ENCODE peak calls at places on chromosomes 4 and X, in six cellular contexts. S, N, C, M, T and L are unnamed samples. For H3K9me3, the result is how much of the 10 kb centered on the place peaks cover.

GRCh38 chr4:152352645-152353116 is 183.2 kb downstream of the FBXW7 start:
- DNase-seq in T (peak), C (peak), S (peak), M (peak), N (peak), L (peak)

GRCh38 chr4:150713251-150713650 is 131.3 kb downstream of the MAB21L2 start:
- DNase-seq in S (no peak), M (no peak), N (no peak), T (no peak), C (no peak), L (no peak)

GRCh38 chr4:99845708-99846469 is 29.3 kb downstream of the DAPP1 start:
- DNase-seq in S (no peak), T (no peak), C (no peak), N (no peak), M (no peak), L (no peak)

GRCh38 chr4:79651516-79651915 is 243.5 kb upstream of the GK2 start:
- DNase-seq in C (no peak), N (no peak), T (peak), S (no peak), M (peak), L (no peak)

GRCh38 chr4:8831221-8832129 is 40.2 kb downstream of the HMX1 start:
- DNase-seq in N (peak), S (no peak), T (no peak), C (peak), M (no peak), L (peak)

GRCh38 chr4:100933628-100934027 is 413.7 kb downstream of the PPP3CA start:
- DNase-seq in C (no peak), S (no peak), M (peak), T (peak), N (no peak), L (no peak)

GRCh38 chr4:146428298-146428697 is 93.4 kb downstream of the SLC10A7 start:
- DNase-seq in N (no peak), T (no peak), M (no peak), S (no peak), C (no peak), L (no peak)

GRCh38 chrX:139930923-139931645 is 1.8 kb downstream of the ATP11C start:
- DNase-seq in C (peak), N (peak), T (peak), M (peak), S (peak), L (no peak)

GRCh38 chr4:136737066-136737465 is 795.2 kb downstream of the PCDH18 start:
- DNase-seq in T (peak), N (no peak), C (no peak), S (no peak), M (no peak), L (no peak)

GRCh38 chrX:139194571-139195280 is 335.8 kb upstream of the F9 start:
- DNase-seq in M (no peak), N (no peak), T (no peak), C (peak), S (peak), L (no peak)

GRCh38 chr4:137608085-137608484 is 75.8 kb upstream of the PCDH18 start:
- DNase-seq in N (peak), C (no peak), M (no peak), S (no peak), T (peak), L (no peak)

GRCh38 chrX:63330681-63331080 is 20.5 kb downstream of the SPIN4 start:
- DNase-seq in S (peak), M (peak), C (no peak), N (no peak), T (no peak), L (no peak)

GRCh38 chrX:118156953-118157608 is 40.5 kb upstream of the KLHL13 start:
- DNase-seq in N (no peak), T (no peak), C (no peak), S (no peak), M (no peak), L (no peak)

GRCh38 chr4:70714061-70714468 is 7.7 kb upstream of the RUFY3 start:
- DNase-seq in S (no peak), N (no peak), T (no peak), C (no peak), M (peak), L (no peak)

GRCh38 chr4:118754890-118755289 is 69.7 kb downstream of the METTL14 start:
- DNase-seq in S (no peak), M (peak), T (no peak), C (no peak), N (no peak), L (no peak)

DNA sequence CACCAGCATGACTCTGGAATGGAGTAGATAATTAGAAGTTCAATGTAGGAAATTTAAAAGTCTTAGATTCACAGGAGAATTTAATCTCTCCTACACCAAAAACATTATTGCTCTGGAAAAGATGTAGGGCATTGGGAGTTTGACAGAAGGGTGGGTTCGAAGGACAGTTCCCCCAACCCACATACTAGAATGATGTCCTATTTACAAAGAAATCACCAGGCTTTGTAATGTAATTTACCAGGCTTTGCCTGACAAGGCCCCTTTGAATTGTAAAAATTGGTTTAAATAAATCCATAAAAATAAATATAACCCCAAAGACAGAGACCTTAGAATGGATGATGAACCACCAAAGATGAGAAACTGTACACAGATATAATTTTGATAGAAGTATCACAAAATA is 399.2 kb upstream of the GRID2 start:
- DNase-seq in T (no peak), N (no peak), C (no peak), S (no peak), M (no peak), L (no peak)
- H3K4me3 ChIP-seq in T (no peak), N (no peak), C (no peak), S (no peak), M (no peak), L (no peak)

DNA sequence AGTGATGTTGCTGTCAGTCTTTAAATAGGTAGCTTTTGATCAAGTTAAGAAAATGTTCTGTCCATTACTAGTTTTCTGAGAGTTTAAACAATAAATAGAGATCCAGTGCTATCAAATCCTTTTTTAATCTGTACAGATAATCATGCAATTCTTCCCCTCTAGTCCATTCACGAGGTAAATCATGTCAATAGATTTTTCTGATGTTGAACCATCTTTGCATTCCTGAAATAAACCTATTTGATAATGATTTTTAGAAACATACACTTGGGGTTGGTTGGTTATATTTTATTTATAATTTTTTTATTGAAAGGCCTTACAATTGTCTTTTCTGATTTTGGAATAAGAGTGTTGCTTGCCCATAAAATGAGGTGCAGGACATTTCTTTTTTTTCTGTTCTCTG is 95.0 kb downstream of the FAM53A start:
- DNase-seq in C (no peak), N (no peak), S (no peak), T (no peak), M (no peak), L (no peak)
- H3K9me3 ChIP-seq in C (under half), N (under half), S (under half), T (under half), M (under half), L (under half)

DNA sequence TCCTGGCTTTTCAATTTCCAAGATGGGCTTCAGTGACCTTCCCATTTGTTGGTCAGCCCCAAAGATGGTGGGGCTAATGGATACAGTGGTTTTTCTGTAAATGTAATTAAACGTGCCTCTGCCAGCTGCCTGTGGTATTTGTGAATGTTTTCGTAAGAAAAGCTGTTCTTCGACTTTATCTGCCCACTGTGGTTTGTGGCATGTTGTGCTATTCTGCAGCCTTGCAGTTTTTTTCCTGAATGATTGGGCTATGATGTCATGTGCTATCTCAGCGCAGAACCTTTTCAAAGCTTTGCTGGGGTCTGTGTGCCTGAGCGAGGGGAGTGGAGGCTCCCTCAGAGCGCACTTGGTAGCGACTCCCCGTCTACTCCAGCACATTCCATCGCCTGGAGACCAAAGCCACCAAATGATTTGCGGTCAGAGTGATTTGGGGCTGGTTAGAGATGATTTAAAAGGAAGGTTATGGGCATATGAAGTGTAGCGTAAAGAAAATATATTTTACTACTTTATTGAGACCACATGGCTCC is 137.5 kb downstream of the PALLD start:
- DNase-seq in S (peak), C (no peak), N (no peak), T (peak), M (peak), L (no peak)
- H3K4me3 ChIP-seq in S (peak), C (no peak), N (no peak), T (peak), M (no peak), L (no peak)

DNA sequence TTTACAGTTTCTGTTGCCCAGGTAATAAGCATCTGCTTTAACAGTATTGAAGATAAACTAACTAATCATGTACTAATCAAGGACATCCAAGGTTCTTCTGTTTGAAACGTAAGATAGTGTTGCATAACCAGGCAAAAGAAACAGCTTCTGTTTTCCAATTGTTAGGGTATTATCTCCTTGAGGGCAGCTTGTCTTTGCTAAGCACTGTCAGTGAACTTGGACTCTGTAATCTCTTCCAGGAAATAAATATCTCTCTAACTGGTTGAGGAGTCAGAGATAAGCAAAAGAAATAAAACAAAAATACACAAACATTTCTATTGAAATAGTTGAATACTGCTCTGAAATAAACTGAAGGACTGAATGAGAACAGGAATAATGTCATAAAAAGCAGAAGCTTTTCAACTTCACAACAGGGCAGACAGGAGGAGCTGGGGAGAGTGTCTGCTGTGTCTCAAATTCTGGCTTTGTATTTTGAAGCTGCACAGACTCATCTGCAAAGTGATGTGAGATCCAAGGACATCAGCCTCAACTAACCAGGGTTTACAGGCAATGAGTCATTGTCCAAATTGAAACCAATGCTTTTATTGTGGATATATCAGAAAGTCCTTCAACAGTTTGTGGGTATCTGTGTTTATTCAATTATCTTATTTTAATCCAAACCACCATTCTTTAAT is 1253.0 kb upstream of the PCDH7 start:
- DNase-seq in S (no peak), C (no peak), M (no peak), N (no peak), T (peak), L (no peak)
- H3K9me3 ChIP-seq in S (under half), C (under half), M (under half), N (under half), T (under half), L (under half)

DNA sequence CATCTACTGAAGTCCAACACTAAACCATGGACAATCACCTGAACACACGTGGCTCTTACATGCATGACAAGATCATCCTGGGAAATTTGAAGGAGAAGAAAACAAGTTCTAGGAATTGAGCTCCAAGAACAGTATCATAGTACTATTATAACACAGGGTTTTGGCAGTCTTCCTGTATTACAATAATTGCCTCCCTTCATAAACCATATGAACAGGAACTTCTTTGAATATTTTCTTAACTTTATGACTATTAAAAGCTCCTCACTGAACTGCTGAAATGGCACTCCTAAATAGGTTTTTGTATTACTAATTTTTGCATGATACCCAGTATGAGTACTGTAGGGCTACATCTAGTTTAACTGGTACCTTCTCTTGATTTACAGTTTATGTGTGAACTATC is 130.0 kb downstream of the ZAR1 start:
- DNase-seq in N (no peak), S (no peak), C (no peak), T (peak), M (no peak), L (no peak)
- H3K4me3 ChIP-seq in N (no peak), S (no peak), C (no peak), T (no peak), M (no peak), L (no peak)

GRCh38 chr4:153684182-153685073 is at the start of gene TLR2:
- DNase-seq in T (peak), S (peak), M (peak), C (peak), N (peak), L (peak)
- H3K9me3 ChIP-seq in T (under half), S (under half), M (under half), C (under half), N (under half), L (under half)

GRCh38 chrX:153519569-153520285 is 2.3 kb downstream of the ATP2B3 start:
- DNase-seq in T (peak), N (no peak), C (no peak), M (no peak), S (peak), L (no peak)

GRCh38 chrX:153516055-153516454 is 1.4 kb upstream of the ATP2B3 start:
- DNase-seq in M (no peak), T (no peak), C (no peak), N (no peak), S (no peak), L (no peak)

GRCh38 chrX:153517941-153518834 is 746 bp downstream of the ATP2B3 start:
- DNase-seq in C (no peak), T (no peak), M (no peak), N (no peak), S (no peak), L (no peak)

GRCh38 chrX:153515435-153515834 is 2.0 kb upstream of the ATP2B3 start:
- DNase-seq in M (no peak), S (no peak), T (no peak), N (no peak), C (no peak), L (no peak)

DNA sequence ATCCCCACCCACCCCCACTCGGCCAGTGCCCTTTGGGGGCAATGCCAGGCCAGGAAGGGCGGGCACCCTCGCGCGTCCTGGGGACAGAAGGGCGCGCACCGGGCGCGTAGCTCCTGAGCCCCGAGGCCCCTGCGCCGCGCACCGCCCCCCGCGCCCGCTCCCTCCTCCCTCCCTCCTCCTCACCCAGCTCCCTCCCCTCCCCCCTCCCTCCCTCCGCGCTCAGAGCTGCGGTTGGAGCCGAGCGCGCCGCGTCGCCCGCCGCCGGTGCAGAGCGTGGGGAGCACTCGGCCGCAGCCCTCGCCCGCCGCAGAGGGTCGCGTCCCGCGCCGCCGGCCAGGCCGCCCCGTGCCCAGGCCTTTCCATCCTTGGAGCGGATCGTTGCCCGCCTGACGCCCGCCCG is at the start of gene ATP2B3:
- DNase-seq in T (no peak), M (no peak), S (no peak), C (no peak), N (no peak), L (no peak)
- H3K4me3 ChIP-seq in T (no peak), M (peak), S (no peak), C (no peak), N (no peak), L (no peak)

GRCh38 chrX:981791-982626 is 230.4 kb downstream of the CRLF2 start:
- DNase-seq in S (no peak), C (no peak), M (no peak), T (no peak), N (no peak), L (no peak)

GRCh38 chrX:980572-981235 is 231.7 kb downstream of the CRLF2 start:
- DNase-seq in S (no peak), M (no peak), N (no peak), C (no peak), T (no peak), L (no peak)
- H3K9me3 ChIP-seq in S (under half), M (under half), N (under half), C (under half), T (under half), L (under half)

DNA sequence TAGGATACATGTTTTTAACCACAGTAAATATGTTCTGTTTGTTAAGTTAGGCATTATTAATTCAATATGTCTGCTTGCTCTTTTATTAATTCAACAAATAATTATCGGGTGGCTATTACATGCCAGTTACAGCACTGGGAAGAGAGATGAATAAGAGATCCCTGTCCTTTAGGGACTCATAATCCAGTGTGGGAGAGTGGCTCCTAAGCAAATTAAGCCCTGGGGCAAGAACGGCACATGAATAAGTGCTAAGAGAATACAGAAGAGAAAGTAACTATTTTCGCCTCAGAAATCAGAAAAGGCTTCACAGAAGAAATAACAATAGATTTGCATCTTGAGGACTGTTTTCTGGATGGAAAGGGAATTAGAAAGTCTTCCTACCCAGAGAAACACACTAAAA is 236.7 kb downstream of the NR3C2 start:
- DNase-seq in S (no peak), M (no peak), N (no peak), T (no peak), C (no peak), L (no peak)
- H3K4me3 ChIP-seq in S (no peak), M (no peak), N (no peak), T (no peak), C (no peak), L (no peak)